ENCODE peak calls at places on chromosomes 2 and 18, in five cellular contexts. X is HCT116, K is astrocyte, T is Karpas-422, F is heart left ventricle. Y is an unnamed sample.
A peak's percentile ranks its signal among the peaks of the same experiment; 100 is the strongest.

GRCh38 chr18:60448487-60449267 is 76.1 kb upstream of the MC4R start:
- DNase-seq in X (no peak), F (no peak), K (no peak), T (no peak), Y (peak; percentile 27)

GRCh38 chr18:13442451-13442850 is 223.9 kb downstream of the LDLRAD4 start:
- DNase-seq in T (no peak), K (no peak), X (no peak), F (no peak), Y (no peak)

GRCh38 chr2:105834931-105835330 is 90.2 kb downstream of the NCK2 start:
- DNase-seq in F (no peak), T (no peak), K (no peak), X (no peak), Y (no peak)

GRCh38 chr2:1227289-1227900 is 185.9 kb upstream of the TPO start:
- DNase-seq in K (no peak), T (no peak), X (no peak), F (peak; percentile 69), Y (no peak)

GRCh38 chr18:43078485-43079092 is 36.9 kb downstream of the RIT2 start:
- DNase-seq in X (no peak), K (no peak), F (no peak), T (no peak), Y (no peak)

GRCh38 chr2:125397535-125398251 is 1258.3 kb upstream of the GYPC start:
- DNase-seq in F (no peak), K (no peak), T (no peak), X (no peak), Y (no peak)

GRCh38 chr2:195937173-195937572 is 131.5 kb downstream of the DNAH7 start:
- DNase-seq in F (no peak), K (no peak), X (no peak), T (no peak), Y (no peak)

GRCh38 chr2:198807131-198807530 is 650.6 kb downstream of the SATB2 start:
- DNase-seq in K (peak; percentile 69), F (no peak), X (no peak), T (no peak), Y (no peak)

GRCh38 chr2:214232266-214232665 is 178.6 kb upstream of the VWC2L start:
- DNase-seq in F (no peak), T (no peak), K (peak; percentile 2), X (no peak), Y (no peak)

GRCh38 chr2:287471-287885 is 413 bp downstream of the ALKAL2 start:
- DNase-seq in T (no peak), F (no peak), K (peak; percentile 34), X (no peak), Y (no peak)

GRCh38 chr2:198712485-198712884 is 745.3 kb downstream of the SATB2 start:
- DNase-seq in K (no peak), T (no peak), X (no peak), F (no peak), Y (no peak)

GRCh38 chr2:37782721-37783438 is 111.4 kb upstream of the CDC42EP3 start:
- DNase-seq in F (no peak), X (no peak), T (no peak), K (no peak), Y (no peak)

GRCh38 chr2:10328667-10329583 is 26.2 kb downstream of the HPCAL1 start:
- DNase-seq in X (no peak), F (no peak), K (no peak), T (no peak), Y (no peak)

GRCh38 chr2:128549646-128550260 is 231.1 kb upstream of the HS6ST1 start:
- DNase-seq in T (no peak), X (no peak), K (no peak), F (no peak), Y (no peak)

GRCh38 chr18:37138456-37138855 is 309.5 kb downstream of the KIAA1328 start:
- DNase-seq in T (no peak), F (no peak), X (no peak), K (no peak), Y (no peak)

GRCh38 chr2:135055182-135055786 is 3.2 kb downstream of the RAB3GAP1 start:
- DNase-seq in X (no peak), F (no peak), T (no peak), K (peak; percentile 80), Y (no peak)

GRCh38 chr2:223896751-223897320 is 48.3 kb downstream of the WDFY1 start:
- DNase-seq in K (peak; percentile 26), F (no peak), T (no peak), X (no peak), Y (no peak)

GRCh38 chr2:207474871-207475485 is 54.8 kb upstream of the CREB1 start:
- DNase-seq in K (peak; percentile 17), T (peak; percentile 83), X (peak; percentile 39), F (no peak), Y (peak; percentile 64)

GRCh38 chr18:32373995-32374394 is 96.7 kb downstream of the GAREM1 start:
- DNase-seq in F (no peak), K (peak; percentile 47), T (no peak), X (peak; percentile 53), Y (no peak)

DNA sequence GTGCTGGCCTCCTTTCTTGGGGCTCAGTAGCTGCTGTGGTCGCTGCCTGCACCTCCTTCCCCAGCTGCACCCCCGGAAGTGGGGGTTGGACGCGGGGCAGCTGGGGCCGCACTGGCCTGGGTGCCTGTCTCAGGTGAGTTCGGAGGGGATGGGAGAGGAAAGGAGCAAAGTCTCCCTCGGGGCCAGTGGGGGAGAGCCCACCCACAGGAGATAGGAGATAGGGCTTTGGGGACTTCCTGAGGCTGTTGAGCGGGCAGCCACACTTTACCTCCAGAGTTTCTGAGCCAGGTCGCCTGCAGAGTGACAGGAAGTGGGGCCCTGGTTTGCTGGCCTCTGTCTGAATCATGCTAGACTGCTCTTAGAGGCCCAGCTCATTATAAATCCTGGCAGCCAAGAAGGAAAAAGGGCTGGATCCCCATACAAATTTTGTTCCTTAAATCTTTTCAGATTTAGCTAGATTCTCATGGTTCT is 8.1 kb downstream of the MBP start:
- DNase-seq in X (no peak), F (no peak), K (no peak), T (peak; percentile 82), Y (no peak)
- H3K4me1 ChIP-seq in X (peaks cover 20% of the 10 kb centered on the region), F (peaks cover 21% of the 10 kb centered on the region), K (peaks cover 27% of the 10 kb centered on the region), T (peaks cover 66% of the 10 kb centered on the region), Y (peaks cover 6% of the 10 kb centered on the region)

GRCh38 chr2:181973379-181973778 is 12.3 kb upstream of the PPP1R1C start:
- DNase-seq in T (no peak), F (no peak), X (no peak), K (no peak), Y (no peak)

GRCh38 chr2:181978351-181979150 is 7.1 kb upstream of the PPP1R1C start:
- DNase-seq in X (no peak), K (peak; percentile 34), T (no peak), F (no peak), Y (no peak)

GRCh38 chr2:181972431-181973190 is 13.0 kb upstream of the PPP1R1C start:
- DNase-seq in T (no peak), F (no peak), X (no peak), K (peak; percentile 36), Y (no peak)

DNA sequence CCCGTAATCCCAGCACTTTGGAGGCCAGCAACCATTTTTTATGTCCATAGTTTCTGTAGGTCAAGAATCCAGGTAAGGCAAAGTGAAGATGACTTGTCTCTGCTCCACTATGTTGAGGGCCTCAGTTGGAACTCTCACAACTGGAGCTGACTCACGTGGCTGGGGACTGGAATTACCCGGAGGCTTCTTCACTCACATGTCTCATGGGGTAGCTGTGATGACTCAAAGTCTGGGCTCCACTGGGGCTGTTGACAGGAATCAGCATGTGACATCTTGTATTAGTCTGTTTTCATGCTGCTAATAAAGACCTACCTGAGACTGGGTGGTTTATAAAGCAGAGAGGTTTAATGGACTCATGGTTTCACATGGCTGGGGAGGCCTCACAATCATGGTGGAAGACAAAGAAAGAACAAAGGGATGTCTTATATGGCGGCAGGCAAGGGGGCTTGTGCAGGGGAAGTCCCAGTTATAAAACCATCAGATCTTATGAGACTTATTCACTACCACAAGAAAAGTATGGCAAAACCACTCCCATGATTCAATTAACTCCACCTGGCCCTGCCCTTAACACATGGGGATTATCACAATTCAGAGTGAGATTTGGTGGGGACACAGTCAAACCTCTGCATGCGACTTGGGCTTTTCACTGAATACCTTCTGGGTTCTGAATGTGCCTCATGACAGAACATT is 7.8 kb upstream of the PPP1R1C start:
- DNase-seq in T (no peak), X (no peak), K (no peak), F (no peak), Y (no peak)
- H3K27ac ChIP-seq in T (no peak overlapping the region), X (no peak overlapping the region), K (no peak overlapping the region), F (no peak overlapping the region), Y (no peak overlapping the region)

DNA sequence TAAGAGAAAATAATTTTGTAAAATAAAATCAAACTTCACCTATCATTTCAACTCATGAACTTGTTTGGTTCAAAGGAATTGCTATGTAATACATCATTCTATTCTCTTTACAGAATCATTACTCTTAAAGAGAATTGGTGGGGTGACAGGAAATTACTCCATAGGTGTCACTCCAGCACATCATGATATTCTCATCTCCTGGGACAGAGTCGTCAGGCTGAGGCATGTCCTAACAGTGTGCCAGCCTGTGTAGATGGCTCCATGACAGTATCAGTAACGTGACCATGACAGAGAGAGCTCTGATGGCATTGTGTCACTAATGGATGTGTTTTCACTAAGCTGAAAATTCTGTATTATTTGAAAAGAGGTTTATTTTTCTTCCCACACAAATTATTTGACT is 13.9 kb downstream of the SPATS2L start:
- DNase-seq in K (no peak), T (no peak), X (no peak), F (no peak), Y (no peak)
- H3K4me1 ChIP-seq in K (peaks cover 36% of the 10 kb centered on the region), T (no peaks in the 10 kb centered on the region), X (peaks cover 32% of the 10 kb centered on the region), F (peaks cover 46% of the 10 kb centered on the region), Y (peaks cover 11% of the 10 kb centered on the region)

GRCh38 chr2:191657977-191658376 is 20.0 kb upstream of the NABP1 start:
- DNase-seq in X (no peak), K (peak; percentile 64), T (no peak), F (no peak), Y (no peak)

GRCh38 chr2:191656389-191656788 is 21.5 kb upstream of the NABP1 start:
- DNase-seq in K (peak; percentile 34), F (no peak), T (no peak), X (no peak), Y (no peak)

GRCh38 chr2:191653669-191654402 is 24.1 kb upstream of the NABP1 start:
- DNase-seq in T (no peak), X (no peak), K (no peak), F (no peak), Y (no peak)

GRCh38 chr2:191659198-191659597 is 18.7 kb upstream of the NABP1 start:
- DNase-seq in K (no peak), X (no peak), F (no peak), T (no peak), Y (no peak)

DNA sequence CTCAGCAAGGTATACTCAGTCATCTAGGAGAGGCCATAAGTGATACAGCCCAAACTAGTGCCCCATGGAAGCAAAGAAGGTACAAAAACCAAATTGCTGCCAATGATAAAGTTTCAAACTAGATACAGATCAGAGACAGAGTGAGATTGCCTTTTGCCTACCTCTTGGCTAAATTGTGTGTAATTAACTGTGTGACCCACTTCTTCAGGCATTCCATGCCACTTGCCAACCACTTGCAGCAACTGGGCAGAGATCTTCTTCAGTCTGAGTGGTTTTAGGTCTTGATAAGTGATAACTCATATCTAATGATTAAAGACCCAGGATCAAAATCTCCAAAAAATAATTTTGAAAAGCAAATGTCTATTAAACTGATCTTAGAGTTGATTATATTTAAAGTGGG is 21.1 kb upstream of the NABP1 start:
- DNase-seq in T (no peak), K (no peak), X (no peak), F (no peak), Y (no peak)
- H3K27ac ChIP-seq in T (no peak overlapping the region), K (no peak overlapping the region), X (no peak overlapping the region), F (no peak overlapping the region), Y (no peak overlapping the region)

GRCh38 chr2:239324456-239324855 is 76.4 kb downstream of the HDAC4 start:
- DNase-seq in T (no peak), X (no peak), F (no peak), K (no peak), Y (no peak)
- H3K4me1 ChIP-seq in T (no peaks in the 10 kb centered on the region), X (peaks cover 36% of the 10 kb centered on the region), F (peaks cover 32% of the 10 kb centered on the region), K (peaks cover 13% of the 10 kb centered on the region), Y (peaks cover 2% of the 10 kb centered on the region)